ENCODE peak calls at places on chromosomes 2 and 18, in seven cellular contexts. V, Y, X, G, N, Q and J are unnamed samples.

GRCh38 chr18:10213526-10213925 is 240.9 kb upstream of the APCDD1 start:
- DNase-seq in V (peak; percentile 16), Y (no peak), X (peak; percentile 15), G (no peak), N (peak; percentile 55), Q (no peak), J (no peak)

GRCh38 chr2:220365023-220365422 is 737.6 kb downstream of the SLC4A3 start:
- DNase-seq in V (no peak), Y (no peak), X (peak; percentile 91), G (no peak), N (peak; percentile 66), Q (no peak), J (no peak)

GRCh38 chr2:54566896-54567295 is 110.8 kb downstream of the SPTBN1 start:
- DNase-seq in V (no peak), Y (no peak), X (no peak), G (no peak), N (no peak), Q (no peak), J (no peak)

GRCh38 chr2:44705356-44705755 is 236.1 kb upstream of the SIX3 start:
- DNase-seq in V (no peak), Y (no peak), X (no peak), G (no peak), N (no peak), Q (no peak), J (no peak)

GRCh38 chr18:56257215-56257614 is 381.2 kb downstream of the TXNL1 start:
- DNase-seq in V (no peak), Y (no peak), X (peak; percentile 86), G (no peak), N (peak; percentile 60), Q (no peak), J (no peak)

GRCh38 chr18:5417342-5417741 is 121.8 kb upstream of the ZBTB14 start:
- DNase-seq in V (no peak), Y (no peak), X (peak; percentile 24), G (no peak), N (peak; percentile 44), Q (no peak), J (no peak)

GRCh38 chr2:169839954-169840746 is 12.9 kb downstream of the UBR3 start:
- DNase-seq in V (no peak), Y (no peak), X (no peak), G (no peak), N (no peak), Q (no peak), J (no peak)

GRCh38 chr2:88735853-88736252 is 44.4 kb downstream of the RPIA start:
- DNase-seq in V (no peak), Y (no peak), X (peak; percentile 7), G (peak; percentile 8), N (no peak), Q (no peak), J (no peak)

GRCh38 chr2:9334722-9335121 is 88.6 kb downstream of the ITGB1BP1 start:
- DNase-seq in V (no peak), Y (no peak), X (no peak), G (no peak), N (no peak), Q (no peak), J (no peak)

GRCh38 chr2:136538489-136538888 is 226.9 kb upstream of the THSD7B start:
- DNase-seq in V (no peak), Y (no peak), X (no peak), G (no peak), N (no peak), Q (no peak), J (no peak)

GRCh38 chr2:162712598-162712997 is 126.0 kb downstream of the KCNH7 start:
- DNase-seq in V (no peak), Y (no peak), X (no peak), G (no peak), N (no peak), Q (no peak), J (no peak)

GRCh38 chr18:70380915-70381896 is 92.4 kb downstream of the SOCS6 start:
- DNase-seq in V (no peak), Y (no peak), X (no peak), G (no peak), N (no peak), Q (no peak), J (no peak)

GRCh38 chr2:166539340-166540162 is 45.5 kb upstream of the SCN7A start:
- DNase-seq in V (peak; percentile 17), Y (no peak), X (peak; percentile 63), G (peak; percentile 5), N (peak; percentile 71), Q (no peak), J (no peak)

GRCh38 chr18:74137920-74138538 is 9.6 kb downstream of the FBXO15 start:
- DNase-seq in V (no peak), Y (no peak), X (no peak), G (no peak), N (no peak), Q (no peak), J (no peak)

GRCh38 chr2:156191547-156191946 is 141.0 kb downstream of the NR4A2 start:
- DNase-seq in V (no peak), Y (no peak), X (no peak), G (no peak), N (peak; percentile 58), Q (no peak), J (no peak)

GRCh38 chr18:63317982-63318881 is 1.3 kb downstream of the BCL2 start:
- DNase-seq in V (peak; percentile 79), Y (peak; percentile 55), X (peak; percentile 47), G (peak; percentile 66), N (no peak), Q (peak; percentile 70), J (peak; percentile 75)

GRCh38 chr2:120892967-120893667 is 157.4 kb downstream of the GLI2 start:
- DNase-seq in V (no peak), Y (no peak), X (peak; percentile 77), G (no peak), N (peak; percentile 56), Q (no peak), J (no peak)

GRCh38 chr18:58100154-58100553 is 56.1 kb downstream of the NEDD4L start:
- DNase-seq in V (no peak), Y (no peak), X (no peak), G (no peak), N (no peak), Q (no peak), J (no peak)

GRCh38 chr18:13159579-13159978 is 59.0 kb upstream of the LDLRAD4 start:
- DNase-seq in V (peak; percentile 76), Y (no peak), X (peak; percentile 70), G (no peak), N (peak; percentile 62), Q (peak; percentile 26), J (no peak)

GRCh38 chr2:177078416-177078815 is 134.2 kb upstream of the HNRNPA3 start:
- DNase-seq in V (no peak), Y (no peak), X (peak; percentile 73), G (no peak), N (no peak), Q (no peak), J (no peak)

GRCh38 chr18:22564036-22564435 is 146.3 kb upstream of the CTAGE1 start:
- DNase-seq in V (no peak), Y (no peak), X (peak; percentile 53), G (no peak), N (no peak), Q (no peak), J (no peak)

GRCh38 chr2:96866149-96866548 is 3.7 kb downstream of the SEMA4C start:
- DNase-seq in V (no peak), Y (no peak), X (no peak), G (no peak), N (no peak), Q (no peak), J (no peak)

GRCh38 chr2:27561060-27561459 is 21.8 kb upstream of the ZNF512 start:
- DNase-seq in V (no peak), Y (no peak), X (no peak), G (no peak), N (no peak), Q (no peak), J (no peak)

GRCh38 chr2:201859886-201860285 is 53.5 kb downstream of the CDK15 start:
- DNase-seq in V (no peak), Y (no peak), X (peak; percentile 38), G (no peak), N (no peak), Q (no peak), J (no peak)

GRCh38 chr2:119315241-119315925 is 51.3 kb downstream of the C2orf76 start:
- DNase-seq in V (no peak), Y (no peak), X (peak; percentile 5), G (no peak), N (peak; percentile 31), Q (no peak), J (no peak)

GRCh38 chr2:135743860-135744259 is 2.2 kb downstream of the UBXN4 start:
- DNase-seq in V (no peak), Y (no peak), X (peak; percentile 14), G (no peak), N (no peak), Q (no peak), J (no peak)

GRCh38 chr2:241555711-241556110 is 2.8 kb upstream of the BOK start:
- DNase-seq in V (no peak), Y (no peak), X (no peak), G (no peak), N (no peak), Q (no peak), J (no peak)

GRCh38 chr2:121819846-121820245 is 64.4 kb downstream of the TSN start:
- DNase-seq in V (no peak), Y (no peak), X (no peak), G (no peak), N (no peak), Q (no peak), J (no peak)

GRCh38 chr2:88690591-88691338 is 708 bp upstream of the RPIA start:
- DNase-seq in V (peak; percentile 24), Y (no peak), X (peak; percentile 72), G (peak; percentile 33), N (no peak), Q (peak; percentile 31), J (peak; percentile 23)

GRCh38 chr2:232479341-232480200 is 8.1 kb downstream of the ECEL1 start:
- DNase-seq in V (no peak), Y (no peak), X (no peak), G (no peak), N (no peak), Q (no peak), J (no peak)

GRCh38 chr2:61887684-61888303 is 662 bp downstream of the CCT4 start:
- DNase-seq in V (no peak), Y (no peak), X (peak; percentile 80), G (no peak), N (peak; percentile 41), Q (no peak), J (no peak)

GRCh38 chr18:67553471-67553870 is 37.0 kb upstream of the DSEL start:
- DNase-seq in V (no peak), Y (no peak), X (no peak), G (no peak), N (no peak), Q (no peak), J (no peak)

GRCh38 chr2:111898703-111899514 is 502 bp downstream of the MERTK start:
- DNase-seq in V (peak; percentile 35), Y (peak; percentile 11), X (peak; percentile 32), G (no peak), N (no peak), Q (no peak), J (peak; percentile 6)

GRCh38 chr2:112996635-112997034 is 8.6 kb upstream of the IL36A start:
- DNase-seq in V (peak; percentile 18), Y (no peak), X (no peak), G (peak; percentile 41), N (no peak), Q (peak; percentile 61), J (peak; percentile 59)

GRCh38 chr18:46475367-46475752 is 181.7 kb downstream of the LOXHD1 start:
- DNase-seq in V (no peak), Y (no peak), X (no peak), G (no peak), N (no peak), Q (no peak), J (no peak)

GRCh38 chr2:47437287-47437686 is 34.3 kb downstream of the MSH2 start:
- DNase-seq in V (no peak), Y (no peak), X (peak; percentile 76), G (no peak), N (peak; percentile 53), Q (no peak), J (no peak)

GRCh38 chr2:85353876-85354285 is 447 bp downstream of the RETSAT start:
- DNase-seq in V (no peak), Y (no peak), X (peak; percentile 75), G (peak; percentile 1), N (peak; percentile 16), Q (no peak), J (peak; percentile 5)

GRCh38 chr18:72107647-72108046 is 436.5 kb downstream of the CBLN2 start:
- DNase-seq in V (no peak), Y (no peak), X (no peak), G (no peak), N (peak; percentile 67), Q (no peak), J (no peak)